ENCODE peak calls at places on chromosome 19, in eight cellular contexts. R is left ventricle myocardium inferior; K is GM19239; U is stimulated activated CD4-positive, alpha-beta T cell treated with anti-CD3 and anti-CD28 coated beads, Interleukin-1b, Interleukin-23, amount 100 ng/mL, for 1 hour; O is CD8-positive, alpha-beta T cell; A is thoracic aorta; I is activated gamma-delta T cell treated with anti-CD3 and anti-CD28 coated beads, Interleukin-2, amount 50 U/mL, for 16 hours; F is AG10803. B is an unnamed sample.

GRCh38 chr19:38030681-38031422 is 123.8 kb downstream of the SIPA1L3 start:
- DNase-seq in O (no peak), I (no peak), F (no peak), U (no peak), R (no peak), K (no peak), A (no peak), B (no peak)

GRCh38 chr19:43966079-43966694 is 15.2 kb downstream of the ZNF221 start:
- DNase-seq in I (no peak), A (no peak), K (no peak), R (no peak), F (no peak), O (no peak), U (no peak), B (no peak)

GRCh38 chr19:36244066-36244465 is 29.2 kb downstream of the ZNF146 start:
- DNase-seq in A (no peak), O (no peak), R (no peak), U (no peak), I (no peak), F (no peak), K (no peak), B (no peak)

GRCh38 chr19:1133471-1133929 is 29.7 kb downstream of the GPX4 start:
- DNase-seq in A (no peak), O (peak; percentile 63), U (peak; percentile 35), K (peak; percentile 97), F (no peak), I (peak; percentile 55), R (no peak), B (peak; percentile 93)

GRCh38 chr19:39310558-39311311 is 9.9 kb downstream of the LRFN1 start:
- DNase-seq in U (no peak), O (no peak), I (no peak), K (no peak), R (no peak), A (no peak), F (no peak), B (no peak)

GRCh38 chr19:616732-617526 is 16.4 kb downstream of the POLRMT start:
- DNase-seq in A (no peak), F (no peak), R (no peak), U (no peak), O (no peak), I (no peak), K (no peak), B (no peak)

GRCh38 chr19:38616265-38616664 is 1.5 kb downstream of the MAP4K1 start:
- DNase-seq in A (no peak), O (no peak), K (no peak), R (no peak), U (no peak), I (no peak), F (no peak), B (no peak)

GRCh38 chr19:48674921-48675824 is 2.4 kb upstream of the NTN5 start:
- DNase-seq in I (peak; percentile 59), R (peak; percentile 77), U (peak; percentile 43), O (peak; percentile 56), A (peak; percentile 49), F (peak; percentile 70), K (peak; percentile 98), B (peak; percentile 75)

GRCh38 chr19:50460161-50460765 is 16.0 kb upstream of the EMC10 start:
- DNase-seq in I (no peak), R (no peak), F (peak; percentile 32), O (no peak), A (no peak), K (peak; percentile 85), U (no peak), B (no peak)

GRCh38 chr19:33868076-33868735 is 71.5 kb downstream of the KCTD15 start:
- DNase-seq in U (no peak), K (no peak), I (no peak), O (no peak), A (no peak), R (no peak), F (no peak), B (no peak)